ENCODE peak calls at places on chromosomes 2 and 18, in four cellular contexts. J, N, U and F are unnamed samples.

GRCh38 chr2:67917332-67918054 is 145.3 kb downstream of the C1D start:
- DNase-seq in N (no peak), U (no peak), J (no peak), F (no peak)

GRCh38 chr2:135819211-135819610 is 17.8 kb downstream of the LCT start:
- DNase-seq in J (no peak), U (peak; percentile 32), N (no peak), F (no peak)

GRCh38 chr2:241926541-241927311 is 57.2 kb downstream of the RTP5 start:
- DNase-seq in N (no peak), J (no peak), U (no peak), F (peak; percentile 38)

GRCh38 chr18:8163287-8163959 is 445.8 kb upstream of the RAB12 start:
- DNase-seq in J (no peak), N (no peak), U (no peak), F (no peak)

GRCh38 chr18:55658598-55658997 is 70.6 kb upstream of the TCF4 start:
- DNase-seq in J (no peak), N (no peak), U (no peak), F (no peak)

GRCh38 chr2:241315879-241316700 is at the start of gene SEPTIN2:
- DNase-seq in J (peak; percentile 85), N (peak; percentile 85), U (no peak), F (peak; percentile 73)

GRCh38 chr2:29245742-29246387 is 130.7 kb downstream of the CLIP4 start:
- DNase-seq in U (no peak), N (no peak), J (no peak), F (no peak)

GRCh38 chr2:172094319-172095145 is 8.2 kb downstream of the DLX2 start:
- DNase-seq in N (no peak), U (peak; percentile 65), J (no peak), F (no peak)

GRCh38 chr18:9736942-9737813 is 29.1 kb downstream of the RAB31 start:
- DNase-seq in J (no peak), U (no peak), N (no peak), F (no peak)

GRCh38 chr2:217723078-217723477 is 279.7 kb downstream of the TNS1 start:
- DNase-seq in N (no peak), U (no peak), J (no peak), F (no peak)

GRCh38 chr2:20578895-20579825 is 71.7 kb downstream of the HS1BP3 start:
- DNase-seq in N (no peak), U (no peak), J (peak; percentile 81), F (peak; percentile 93)

GRCh38 chr2:46050027-46050426 is 247.2 kb upstream of the EPAS1 start:
- DNase-seq in J (no peak), N (no peak), U (no peak), F (no peak)

GRCh38 chr2:25381502-25381901 is 39.8 kb upstream of the DNMT3A start:
- DNase-seq in J (no peak), N (no peak), U (no peak), F (no peak)

GRCh38 chr2:121335294-121336290 is 50.6 kb upstream of the TFCP2L1 start:
- DNase-seq in J (no peak), N (no peak), U (no peak), F (no peak)

GRCh38 chr2:3151153-3151918 is 226.3 kb downstream of the EIPR1 start:
- DNase-seq in J (no peak), U (no peak), N (no peak), F (no peak)

GRCh38 chr2:211836409-211836808 is 702.2 kb downstream of the ERBB4 start:
- DNase-seq in J (no peak), N (no peak), U (no peak), F (no peak)

GRCh38 chr2:239305771-239306170 is 95.0 kb downstream of the HDAC4 start:
- DNase-seq in U (no peak), N (no peak), J (peak; percentile 14), F (peak; percentile 13)

GRCh38 chr2:230974096-230974913 is 21.6 kb upstream of the SPATA3 start:
- DNase-seq in U (no peak), N (peak; percentile 92), J (no peak), F (no peak)

GRCh38 chr18:37450434-37451133 is 115.0 kb downstream of the CELF4 start:
- DNase-seq in U (peak; percentile 94), J (peak; percentile 85), N (no peak), F (no peak)

GRCh38 chr18:41977233-41977632 is 22.2 kb downstream of the PIK3C3 start:
- DNase-seq in J (no peak), N (no peak), U (no peak), F (no peak)

GRCh38 chr18:67669993-67670671 is 153.6 kb upstream of the DSEL start:
- DNase-seq in J (no peak), U (no peak), N (no peak), F (no peak)

GRCh38 chr2:161434127-161434526 is 18.0 kb downstream of the TBR1 start:
- DNase-seq in N (no peak), U (no peak), J (no peak), F (no peak)

GRCh38 chr2:96147593-96148201 is 2.5 kb upstream of the DUSP2 start:
- DNase-seq in N (peak; percentile 52), U (no peak), J (peak; percentile 8), F (peak; percentile 7)

GRCh38 chr2:189115126-189115525 is 64.4 kb downstream of the COL5A2 start:
- DNase-seq in U (no peak), N (no peak), J (no peak), F (no peak)

GRCh38 chr2:109143214-109144187 is 14.5 kb downstream of the SH3RF3 start:
- DNase-seq in U (no peak), J (no peak), N (peak; percentile 69), F (no peak)

GRCh38 chr2:112803691-112804521 is 19.6 kb upstream of the IL1A start:
- DNase-seq in N (no peak), U (no peak), J (no peak), F (no peak)

GRCh38 chr2:46615555-46616487 is 136.5 kb downstream of the TMEM247 start:
- DNase-seq in U (peak; percentile 64), J (no peak), N (peak; percentile 54), F (no peak)

GRCh38 chr2:127193948-127194267 is 26.2 kb downstream of the CYP27C1 start:
- DNase-seq in N (no peak), J (no peak), U (no peak), F (no peak)

GRCh38 chr2:130393318-130393910 is 37.6 kb downstream of the PTPN18 start:
- DNase-seq in J (no peak), N (no peak), U (no peak), F (no peak)

GRCh38 chr2:85435220-85435958 is 16.9 kb downstream of the SH2D6 start:
- DNase-seq in U (no peak), N (no peak), J (no peak), F (no peak)

GRCh38 chr2:55585451-55586079 is 31.9 kb downstream of the PPP4R3B start:
- DNase-seq in J (no peak), N (no peak), U (no peak), F (no peak)

GRCh38 chr2:101306410-101306809 is 2.1 kb downstream of the RNF149 start:
- DNase-seq in N (no peak), J (no peak), U (no peak), F (no peak)

GRCh38 chr2:230942920-230943896 is 18.2 kb upstream of the GPR55 start:
- DNase-seq in N (peak; percentile 72), U (no peak), J (no peak), F (no peak)

GRCh38 chr2:82283075-82283474 is 1978.5 kb upstream of the LRRTM1 start:
- DNase-seq in J (no peak), N (no peak), U (no peak), F (no peak)

GRCh38 chr2:13667415-13667757 is 950.6 kb downstream of the TRIB2 start:
- DNase-seq in J (no peak), N (no peak), U (no peak), F (no peak)

GRCh38 chr2:134120160-134120717 is 133.6 kb upstream of the MGAT5 start:
- DNase-seq in U (peak; percentile 65), N (peak; percentile 69), J (peak; percentile 62), F (peak; percentile 37)

GRCh38 chr2:54475919-54476318 is 19.8 kb downstream of the SPTBN1 start:
- DNase-seq in U (no peak), N (no peak), J (no peak), F (no peak)

GRCh38 chr2:54476852-54477251 is 20.7 kb downstream of the SPTBN1 start:
- DNase-seq in U (no peak), J (no peak), N (no peak), F (no peak)

GRCh38 chr2:54471221-54471711 is 15.1 kb downstream of the SPTBN1 start:
- DNase-seq in J (peak; percentile 52), U (no peak), N (no peak), F (peak; percentile 51)

GRCh38 chr2:54475285-54475684 is 19.2 kb downstream of the SPTBN1 start:
- DNase-seq in J (no peak), N (no peak), U (no peak), F (no peak)

GRCh38 chr2:54473876-54474275 is 17.7 kb downstream of the SPTBN1 start:
- DNase-seq in U (no peak), N (no peak), J (no peak), F (no peak)
- H3K4me1 ChIP-seq in U (peaks cover 14% of the 10 kb centered on the region), N (no peaks in the 10 kb centered on the region), J (peaks cover 25% of the 10 kb centered on the region), F (peaks cover 21% of the 10 kb centered on the region)

GRCh38 chr2:75146221-75146902 is 53.0 kb downstream of the TACR1 start:
- DNase-seq in J (no peak), N (no peak), U (peak; percentile 8), F (no peak)

GRCh38 chr2:75142081-75142480 is 57.2 kb downstream of the TACR1 start:
- DNase-seq in J (no peak), U (no peak), N (no peak), F (no peak)

DNA sequence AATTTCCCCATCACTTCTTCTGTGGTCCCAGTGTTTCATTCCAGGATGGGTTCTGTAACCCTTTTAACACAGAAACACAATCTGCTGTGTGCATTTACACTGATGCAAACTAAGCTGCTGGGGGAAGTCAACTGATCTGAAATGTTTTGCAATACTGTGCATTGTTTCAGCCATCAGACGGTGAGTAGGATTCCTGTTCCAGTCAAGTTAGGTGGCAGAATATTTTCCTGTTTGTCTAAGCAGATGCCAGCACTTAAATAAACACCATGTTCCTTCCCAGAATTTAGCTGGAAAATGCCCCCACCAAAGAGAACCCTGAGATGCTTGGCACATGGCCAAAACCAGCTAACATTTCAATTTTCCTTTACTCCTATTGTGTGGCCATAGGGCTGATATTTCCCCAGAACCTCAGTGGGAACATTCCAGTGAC is 52.4 kb downstream of the TACR1 start:
- DNase-seq in J (no peak), N (no peak), U (no peak), F (peak; percentile 44)
- H3K4me3 ChIP-seq in J (no peak overlapping the region), N (no peak overlapping the region), U (no peak overlapping the region), F (no peak overlapping the region)

GRCh38 chr2:179250848-179251504 is 13.7 kb downstream of the SESTD1 start:
- DNase-seq in U (no peak), N (no peak), J (no peak), F (no peak)

GRCh38 chr2:179251865-179252264 is 12.8 kb downstream of the SESTD1 start:
- DNase-seq in N (no peak), U (no peak), J (no peak), F (no peak)

GRCh38 chr2:179250084-179250483 is 14.5 kb downstream of the SESTD1 start:
- DNase-seq in J (no peak), N (no peak), U (no peak), F (no peak)

GRCh38 chr2:179253226-179253625 is 11.4 kb downstream of the SESTD1 start:
- DNase-seq in N (no peak), U (no peak), J (no peak), F (no peak)

GRCh38 chr2:179252439-179252838 is 12.2 kb downstream of the SESTD1 start:
- DNase-seq in N (no peak), J (no peak), U (no peak), F (no peak)
- H3K4me1 ChIP-seq in N (no peaks in the 10 kb centered on the region), J (no peaks in the 10 kb centered on the region), U (peaks cover 10% of the 10 kb centered on the region), F (peaks cover 4% of the 10 kb centered on the region)

GRCh38 chr2:144509001-144509545 is 10.8 kb downstream of the ZEB2 start:
- DNase-seq in N (no peak), U (peak; percentile 63), J (no peak), F (no peak)
- H3K4me3 ChIP-seq in N (no peak overlapping the region), U (peak overlapping the region; percentile 29), J (no peak overlapping the region), F (no peak overlapping the region)

GRCh38 chr18:23499571-23499889 is 3.8 kb upstream of the RMC1 start:
- DNase-seq in N (no peak), U (no peak), J (no peak), F (no peak)
- H3K4me1 ChIP-seq in N (peaks cover 21% of the 10 kb centered on the region), U (peaks cover 22% of the 10 kb centered on the region), J (peaks cover under 1% of the 10 kb centered on the region), F (peaks cover 2% of the 10 kb centered on the region)